ENCODE peak calls at places on chromosomes 5 and 9, in four cellular contexts. F is colonic mucosa, U is NCI-H1105 treated with DMSO at 0.1 percent for 48 hours, K is ACHN. A is an unnamed sample.
A peak's percentile ranks its signal among the peaks of the same experiment; 100 is the strongest.

GRCh38 chr9:91029621-91030361 is 228.2 kb downstream of the SYK start:
- DNase-seq in F (no peak), U (no peak), K (no peak), A (no peak)

GRCh38 chr5:57527875-57528274 is 45.3 kb upstream of the ACTBL2 start:
- DNase-seq in F (no peak), U (no peak), K (no peak), A (no peak)

GRCh38 chr9:20048437-20048836 is 259.6 kb upstream of the SLC24A2 start:
- DNase-seq in F (no peak), U (no peak), K (no peak), A (no peak)

GRCh38 chr5:157026789-157027424 is 32.0 kb downstream of the HAVCR1 start:
- DNase-seq in F (peak; percentile 34), U (peak; percentile 45), K (no peak), A (peak; percentile 43)

GRCh38 chr5:3944930-3945329 is 349.3 kb downstream of the IRX1 start:
- DNase-seq in F (no peak), U (no peak), K (no peak), A (no peak)

GRCh38 chr5:151577566-151577965 is 13.6 kb downstream of the FAT2 start:
- DNase-seq in F (peak; percentile 23), U (no peak), K (no peak), A (no peak)

GRCh38 chr9:114499941-114500528 is 5.2 kb downstream of the WHRN start:
- DNase-seq in F (no peak), U (no peak), K (no peak), A (no peak)

GRCh38 chr5:74875994-74876791 is 10.0 kb upstream of the FAM169A start:
- DNase-seq in F (no peak), U (no peak), K (no peak), A (no peak)

GRCh38 chr9:111661802-111662491 is 542 bp downstream of the GNG10 start:
- DNase-seq in F (peak; percentile 40), U (peak; percentile 31), K (peak; percentile 38), A (peak; percentile 8)

GRCh38 chr9:131447148-131447547 is 53.3 kb downstream of the PRRC2B start:
- DNase-seq in F (no peak), U (no peak), K (no peak), A (no peak)

GRCh38 chr5:72956324-72957140 is 691 bp downstream of the FCHO2 start:
- DNase-seq in F (peak; percentile 64), U (peak; percentile 35), K (peak; percentile 50), A (peak; percentile 37)

GRCh38 chr9:135939351-135940265 is 21.6 kb downstream of the UBAC1 start:
- DNase-seq in F (no peak), U (no peak), K (no peak), A (no peak)

GRCh38 chr9:131426545-131426944 is 32.7 kb downstream of the PRRC2B start:
- DNase-seq in F (no peak), U (no peak), K (no peak), A (no peak)

GRCh38 chr5:40842351-40842750 is 1.2 kb downstream of the CARD6 start:
- DNase-seq in F (no peak), U (no peak), K (no peak), A (no peak)

GRCh38 chr9:121269030-121269887 is 1.3 kb downstream of the GSN start:
- DNase-seq in F (peak; percentile 83), U (no peak), K (no peak), A (peak; percentile 52)

GRCh38 chr9:95282332-95282731 is 35.2 kb downstream of the FANCC start:
- DNase-seq in F (no peak), U (no peak), K (no peak), A (no peak)

GRCh38 chr9:34171753-34172535 is 6.9 kb upstream of the UBAP1 start:
- DNase-seq in F (no peak), U (no peak), K (no peak), A (no peak)

GRCh38 chr5:137186759-137187461 is 312.2 kb downstream of the SPOCK1 start:
- DNase-seq in F (no peak), U (no peak), K (no peak), A (no peak)

GRCh38 chr5:131536211-131536826 is 98.7 kb downstream of the RAPGEF6 start:
- DNase-seq in F (no peak), U (no peak), K (no peak), A (no peak)

GRCh38 chr9:84271004-84271886 is 69.3 kb downstream of the SLC28A3 start:
- DNase-seq in F (peak; percentile 29), U (no peak), K (no peak), A (peak; percentile 7)

GRCh38 chr5:81450940-81451339 is 57.0 kb upstream of the ACOT12 start:
- DNase-seq in F (no peak), U (no peak), K (no peak), A (no peak)

GRCh38 chr9:112819635-112820496 is 69.3 kb downstream of the SNX30 start:
- DNase-seq in F (peak; percentile 45), U (peak; percentile 50), K (peak; percentile 74), A (peak; percentile 28)

GRCh38 chr5:80591352-80591751 is 21.3 kb upstream of the ANKRD34B start:
- DNase-seq in F (no peak), U (no peak), K (peak; percentile 91), A (no peak)

GRCh38 chr9:16058131-16058549 is 505.3 kb downstream of the CCDC171 start:
- DNase-seq in F (no peak), U (no peak), K (peak; percentile 24), A (no peak)

GRCh38 chr5:6759401-6759800 is 46.2 kb downstream of the TENT4A start:
- DNase-seq in F (no peak), U (no peak), K (peak; percentile 83), A (no peak)

GRCh38 chr9:72696481-72696880 is 175.1 kb downstream of the TMC1 start:
- DNase-seq in F (no peak), U (no peak), K (no peak), A (no peak)

GRCh38 chr9:34615132-34615531 is 3.2 kb upstream of the RPP25L start:
- DNase-seq in F (no peak), U (no peak), K (no peak), A (no peak)

GRCh38 chr9:123470991-123471770 is 115.2 kb downstream of the CRB2 start:
- DNase-seq in F (no peak), U (no peak), K (no peak), A (no peak)

GRCh38 chr5:93208156-93208895 is 372.7 kb downstream of the NR2F1-AS1 start:
- DNase-seq in F (no peak), U (no peak), K (no peak), A (no peak)

GRCh38 chr5:149439899-149440655 is 61.0 kb upstream of the IL17B start:
- DNase-seq in F (peak; percentile 91), U (no peak), K (peak; percentile 47), A (peak; percentile 91)

GRCh38 chr5:147691134-147691533 is 91.4 kb downstream of the JAKMIP2 start:
- DNase-seq in F (no peak), U (no peak), K (no peak), A (no peak)

GRCh38 chr5:111127453-111128195 is 35.5 kb downstream of the WDR36 start:
- DNase-seq in F (no peak), U (no peak), K (no peak), A (no peak)

GRCh38 chr5:57137401-57137800 is 36.5 kb upstream of the GPBP1 start:
- DNase-seq in F (no peak), U (no peak), K (no peak), A (no peak)

GRCh38 chr9:134335095-134335489 is 8.8 kb downstream of the RXRA start:
- DNase-seq in F (no peak), U (no peak), K (peak; percentile 31), A (no peak)

GRCh38 chr5:176611435-176611834 is 1.5 kb upstream of the GPRIN1 start:
- DNase-seq in F (peak; percentile 75), U (no peak), K (peak; percentile 83), A (peak; percentile 54)

GRCh38 chr9:89448381-89448780 is 49.5 kb downstream of the SEMA4D start:
- DNase-seq in F (no peak), U (no peak), K (no peak), A (no peak)

GRCh38 chr9:107175039-107175438 is 108.0 kb upstream of the RAD23B start:
- DNase-seq in F (peak; percentile 22), U (no peak), K (no peak), A (no peak)

GRCh38 chr5:170937072-170937471 is 75.3 kb downstream of the RANBP17 start:
- DNase-seq in F (no peak), U (no peak), K (no peak), A (no peak)

GRCh38 chr5:60521379-60522298 is 178.3 kb downstream of the DEPDC1B start:
- DNase-seq in F (no peak), U (no peak), K (no peak), A (no peak)

A was measured in prostate gland.